ENCODE peak calls at places on chromosomes 4 and X, in four cellular contexts. B is fibroblast of lung, U is D341Med, K is AG04449. W is an unnamed sample.

GRCh38 chr4:26372525-26373172 is 51.8 kb downstream of the RBPJ start:
- DNase-seq in B (peak), U (peak), K (peak), W (peak)

GRCh38 chr4:81504685-81505598 is 33.2 kb upstream of the RASGEF1B start:
- DNase-seq in K (no peak), B (no peak), U (peak), W (no peak)

GRCh38 chrX:152588206-152588605 is 49.5 kb upstream of the GABRQ start:
- DNase-seq in K (no peak), B (peak), U (no peak), W (no peak)

GRCh38 chr4:89070041-89070440 is 13.1 kb upstream of the FAM13A start:
- DNase-seq in B (no peak), K (no peak), U (no peak), W (no peak)

GRCh38 chrX:31847773-31848172 is 775.9 kb upstream of the FTHL17 start:
- DNase-seq in B (no peak), K (no peak), U (no peak), W (peak)

GRCh38 chr4:8709729-8710360 is 117.3 kb downstream of the CPZ start:
- DNase-seq in K (no peak), U (no peak), B (no peak), W (peak)

GRCh38 chrX:9591496-9591895 is 126.6 kb downstream of the TBL1X start:
- DNase-seq in K (no peak), U (no peak), B (no peak), W (no peak)

GRCh38 chr4:140112576-140112975 is 41.4 kb downstream of the MAML3 start:
- DNase-seq in B (peak), K (peak), U (no peak), W (no peak)

GRCh38 chrX:37347420-37347819 is 1.7 kb upstream of the PRRG1 start:
- DNase-seq in K (peak), B (peak), U (no peak), W (no peak)

GRCh38 chrX:10922158-10922557 is 189.0 kb upstream of the HCCS start:
- DNase-seq in K (peak), U (no peak), B (peak), W (no peak)

GRCh38 chr4:152970102-152970820 is 34.1 kb downstream of the FHDC1 start:
- DNase-seq in U (no peak), B (peak), K (peak), W (no peak)

GRCh38 chrX:40207626-40208025 is 109.9 kb upstream of the BCOR start:
- DNase-seq in B (peak), K (no peak), U (no peak), W (no peak)

GRCh38 chrX:43559643-43560042 is 96.5 kb upstream of the MAOA start:
- DNase-seq in K (no peak), B (peak), U (peak), W (peak)

GRCh38 chr4:1366371-1367229 is 19.6 kb downstream of the UVSSA start:
- DNase-seq in B (no peak), K (no peak), U (no peak), W (no peak)

GRCh38 chrX:139327355-139327754 is 203.2 kb upstream of the F9 start:
- DNase-seq in K (no peak), B (no peak), U (no peak), W (no peak)

GRCh38 chr4:162912482-162912881 is 254.2 kb downstream of the NAF1 start:
- DNase-seq in K (no peak), U (no peak), B (no peak), W (no peak)

W was measured in SK-N-SH.